ENCODE peak calls at places on chromosomes 3 and 15, in ten cellular contexts. U, Z, M, T, J, L, S, C, E and D are unnamed samples.

GRCh38 chr3:106007512-106007911 is 138.7 kb upstream of the CBLB start:
- DNase-seq in Z (no peak), T (no peak), J (no peak), M (no peak), S (no peak), U (no peak), C (no peak), E (no peak), L (no peak), D (no peak)

GRCh38 chr3:79729096-79729495 is 38.7 kb downstream of the ROBO1 start:
- DNase-seq in C (no peak), M (no peak), T (peak), J (no peak), E (peak), Z (no peak), U (no peak), L (no peak), S (no peak), D (no peak)

GRCh38 chr3:156106721-156107373 is 13.5 kb upstream of the KCNAB1 start:
- DNase-seq in T (no peak), Z (no peak), M (no peak), U (no peak), J (no peak), S (no peak), L (no peak), E (no peak), C (no peak), D (no peak)

GRCh38 chr15:40782609-40783227 is 12.9 kb downstream of the C15orf62 start:
- DNase-seq in S (peak), M (no peak), T (peak), C (no peak), L (peak), Z (peak), U (no peak), J (no peak), E (no peak), D (peak)

GRCh38 chr3:172090035-172090434 is 50.7 kb downstream of the FNDC3B start:
- DNase-seq in E (no peak), L (no peak), U (no peak), C (no peak), S (no peak), T (no peak), Z (no peak), M (no peak), J (no peak), D (no peak)

GRCh38 chr3:29850641-29851040 is 569.8 kb downstream of the RBMS3 start:
- DNase-seq in T (no peak), J (no peak), L (no peak), S (no peak), C (no peak), Z (no peak), U (no peak), E (no peak), M (no peak), D (no peak)

GRCh38 chr3:147493666-147494065 is 84.5 kb downstream of the ZIC1 start:
- DNase-seq in L (no peak), E (no peak), M (no peak), U (no peak), S (no peak), J (no peak), T (no peak), C (no peak), Z (no peak), D (no peak)

GRCh38 chr3:11389570-11390268 is 117.5 kb downstream of the ATG7 start:
- DNase-seq in S (no peak), T (no peak), E (no peak), Z (no peak), M (no peak), U (no peak), J (no peak), L (no peak), C (no peak), D (no peak)

GRCh38 chr3:133490468-133491351 is 82.8 kb upstream of the CDV3 start:
- DNase-seq in L (no peak), E (no peak), S (peak), U (no peak), J (no peak), C (no peak), M (no peak), Z (peak), T (no peak), D (no peak)

GRCh38 chr3:111715911-111716523 is 120.9 kb upstream of the ZBED2 start:
- DNase-seq in M (no peak), Z (peak), T (no peak), S (peak), C (no peak), L (no peak), U (no peak), J (peak), E (peak), D (peak)

GRCh38 chr3:111717601-111718000 is 122.5 kb upstream of the ZBED2 start:
- DNase-seq in J (peak), Z (peak), C (peak), E (peak), U (peak), T (no peak), S (peak), M (peak), L (peak), D (peak)

GRCh38 chr3:111713833-111714232 is 118.7 kb upstream of the ZBED2 start:
- DNase-seq in L (no peak), U (no peak), M (no peak), S (no peak), Z (no peak), T (no peak), E (no peak), C (no peak), J (no peak), D (no peak)

GRCh38 chr3:111712294-111713180 is 117.4 kb upstream of the ZBED2 start:
- DNase-seq in Z (peak), T (peak), S (no peak), U (no peak), E (no peak), M (no peak), C (no peak), L (no peak), J (no peak), D (no peak)

DNA sequence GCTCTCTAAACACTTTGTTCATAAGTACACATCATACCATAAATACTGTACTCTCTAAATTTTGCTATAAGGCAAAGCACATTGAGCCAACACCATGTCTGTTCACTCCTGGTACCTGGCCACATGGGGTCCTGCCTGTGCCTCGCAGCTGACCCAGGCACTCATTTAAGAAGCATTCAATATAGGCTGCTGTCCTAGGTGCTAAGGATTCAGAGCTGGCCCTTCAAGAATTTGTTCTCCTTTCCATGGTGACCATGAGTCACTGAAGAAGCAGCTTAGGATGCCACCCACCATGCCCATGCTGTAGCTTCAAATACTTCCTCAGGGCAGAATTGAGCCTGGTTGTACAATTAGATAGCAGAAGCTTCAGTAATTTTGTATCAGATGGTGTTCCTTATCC is 119.2 kb upstream of the ZBED2 start:
- DNase-seq in M (no peak), J (no peak), E (no peak), S (no peak), L (no peak), Z (no peak), C (no peak), U (no peak), T (no peak), D (no peak)
- TF ChIP-seq CTCF in M (no peak), J (no peak), E (peak), S (no peak), L (no peak), Z (no peak), C (no peak), U (no peak), T (no peak), D (no peak)

DNA sequence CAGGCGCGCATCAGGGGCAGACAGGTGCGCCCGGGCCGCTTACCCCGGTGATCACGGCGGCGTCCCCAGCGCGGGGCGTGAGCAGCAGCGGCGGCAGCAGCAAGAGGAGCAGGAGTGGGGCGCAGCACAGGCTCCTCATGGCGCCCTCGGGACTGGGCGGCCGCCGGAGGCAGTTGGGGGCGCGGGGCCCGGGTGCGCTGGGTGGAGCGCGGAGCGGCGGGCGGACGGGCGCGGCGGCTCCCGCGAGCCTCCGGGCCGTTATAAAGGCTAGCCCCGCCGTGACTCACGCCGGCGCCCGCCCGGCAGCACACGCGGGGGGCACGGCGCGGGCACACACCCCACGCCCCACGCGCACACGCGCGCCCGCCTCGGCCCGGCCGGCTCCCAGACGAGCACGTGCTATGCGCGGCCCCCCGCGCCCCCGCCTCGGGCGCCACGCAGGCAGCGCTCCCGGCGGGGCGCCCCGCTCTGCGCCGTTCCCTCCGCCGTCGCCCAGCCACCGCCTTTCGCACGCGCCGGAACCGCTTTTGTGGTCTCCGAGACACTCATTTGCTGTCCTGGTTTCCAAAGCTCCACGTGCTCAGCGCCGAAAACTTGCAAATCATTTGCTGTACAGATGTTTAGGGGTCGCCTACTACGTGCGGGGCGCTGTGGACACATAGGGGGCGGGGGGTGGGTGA is at the start of gene PROK2:
- DNase-seq in U (no peak), J (no peak), Z (no peak), T (peak), C (no peak), L (no peak), E (no peak), M (no peak), S (no peak), D (no peak)
- H3K4me3 ChIP-seq in U (peak), J (peak), Z (no peak), T (no peak), C (peak), L (peak), E (no peak), M (peak), S (peak), D (peak)

GRCh38 chr15:31401282-31401681 is 74.6 kb downstream of the KLF13 start:
- DNase-seq in M (no peak), L (no peak), C (no peak), T (peak), S (no peak), J (no peak), Z (no peak), U (no peak), E (no peak), D (no peak)

GRCh38 chr15:31399544-31400171 is 73.0 kb downstream of the KLF13 start:
- DNase-seq in T (peak), M (no peak), S (no peak), J (peak), U (no peak), Z (no peak), E (peak), C (no peak), L (no peak), D (no peak)

GRCh38 chr15:31402003-31402402 is 75.4 kb downstream of the KLF13 start:
- DNase-seq in M (no peak), Z (no peak), J (no peak), S (no peak), U (no peak), L (no peak), C (no peak), E (no peak), T (no peak), D (no peak)

GRCh38 chr15:31398677-31399260 is 72.1 kb downstream of the KLF13 start:
- DNase-seq in L (no peak), S (peak), C (no peak), J (peak), U (no peak), M (no peak), Z (no peak), T (no peak), E (no peak), D (no peak)

DNA sequence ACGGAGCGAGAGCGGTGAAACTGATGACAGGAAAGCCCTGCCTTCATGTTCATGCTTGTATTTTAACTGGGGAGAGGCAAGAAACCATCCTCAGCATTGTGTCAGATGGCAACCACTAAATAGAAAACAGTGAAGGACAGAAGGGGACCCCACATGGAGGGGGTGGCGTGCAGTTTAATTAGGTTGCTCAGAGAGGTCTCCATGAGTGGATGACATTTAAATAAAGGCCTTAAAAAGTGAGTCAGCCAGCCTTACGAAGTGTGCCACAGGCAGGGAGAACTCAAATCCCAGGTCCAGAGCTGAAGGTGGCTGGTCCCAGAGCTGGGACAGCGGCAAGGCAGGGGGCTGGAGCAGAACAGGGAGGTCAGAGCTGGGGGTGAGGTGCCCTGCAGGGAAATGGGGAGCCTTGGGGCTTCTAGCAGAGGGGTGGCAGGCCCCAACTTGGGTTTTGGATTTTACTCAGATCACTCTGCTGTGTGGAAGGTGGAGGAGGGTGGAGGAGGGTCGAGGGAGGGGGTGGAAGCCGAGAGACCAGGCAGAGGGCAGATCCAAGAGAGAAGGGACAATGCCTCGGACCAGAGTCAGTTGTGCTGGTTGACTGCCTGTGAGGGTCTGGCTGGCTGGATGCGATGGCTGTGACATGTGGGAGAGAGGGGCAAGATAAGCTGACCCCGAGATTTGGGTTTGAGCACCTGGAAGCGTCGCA is 73.7 kb downstream of the KLF13 start:
- DNase-seq in M (no peak), J (peak), S (no peak), Z (no peak), C (no peak), T (no peak), L (no peak), E (no peak), U (no peak), D (no peak)
- H3K27ac ChIP-seq in M (no peak), J (no peak), S (no peak), Z (no peak), C (peak), T (no peak), L (no peak), E (no peak), U (no peak), D (peak)

GRCh38 chr3:154095832-154096421 is 25.3 kb upstream of the ARHGEF26 start:
- DNase-seq in S (no peak), E (peak), T (no peak), U (no peak), M (no peak), L (no peak), Z (no peak), J (no peak), C (no peak), D (no peak)
- TF ChIP-seq CTCF in S (peak), E (peak), T (peak), U (no peak), M (no peak), L (peak), Z (peak), J (peak), C (peak), D (peak)

DNA sequence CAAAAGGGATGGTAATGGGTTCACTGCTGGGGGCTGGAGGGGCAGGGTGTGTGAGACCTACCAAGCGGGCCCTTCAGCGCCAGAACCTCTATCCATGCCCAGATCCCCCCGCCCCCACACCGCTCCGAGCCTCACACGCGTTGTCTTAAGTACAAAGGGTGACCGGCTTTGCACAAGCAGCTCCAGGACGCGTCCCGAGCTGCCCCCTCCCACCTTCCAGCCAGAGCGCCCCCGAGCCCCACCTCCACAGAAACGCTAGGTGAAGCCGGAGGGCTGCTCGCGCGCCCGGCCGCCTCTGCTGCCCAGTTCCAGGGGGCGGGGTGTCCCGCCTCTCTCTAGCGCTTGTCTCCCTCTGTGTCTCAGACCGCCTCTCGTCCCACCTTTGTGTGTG is 1.2 kb downstream of the WNT7A start:
- DNase-seq in E (no peak), S (no peak), M (no peak), Z (no peak), J (no peak), L (no peak), C (no peak), T (no peak), U (no peak), D (no peak)
- H3K4me3 ChIP-seq in E (no peak), S (no peak), M (no peak), Z (no peak), J (peak), L (peak), C (peak), T (no peak), U (peak), D (peak)

DNA sequence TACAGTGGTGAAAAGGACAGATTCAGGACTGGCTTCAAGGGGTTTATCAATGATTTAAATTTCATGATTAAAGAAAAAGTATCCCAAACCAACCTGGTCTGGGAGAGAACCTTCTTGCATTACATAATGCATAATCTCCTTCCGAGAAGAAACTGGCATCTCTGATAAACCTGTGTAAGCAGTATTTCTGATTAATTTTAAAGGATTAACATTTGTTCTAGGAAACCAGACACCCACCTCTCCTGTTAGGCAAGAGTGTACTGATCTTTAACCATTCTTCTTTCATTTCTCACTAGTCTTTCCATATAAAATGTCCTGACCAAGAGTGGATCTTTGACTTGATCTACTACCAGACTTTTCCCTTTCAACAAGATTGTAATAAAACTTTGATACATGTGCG is 22.8 kb upstream of the PPP4R2 start:
- DNase-seq in M (no peak), U (no peak), T (no peak), E (no peak), C (no peak), L (no peak), S (no peak), Z (no peak), J (no peak), D (no peak)
- H3K27ac ChIP-seq in M (no peak), U (no peak), T (no peak), E (no peak), C (no peak), L (no peak), S (no peak), Z (no peak), J (no peak), D (no peak)

GRCh38 chr3:109278546-109278945 is 37.8 kb downstream of the DPPA2 start:
- DNase-seq in L (no peak), E (no peak), T (no peak), C (no peak), U (no peak), J (no peak), M (no peak), Z (no peak), S (no peak), D (no peak)

GRCh38 chr3:109275702-109276293 is 40.5 kb downstream of the DPPA2 start:
- DNase-seq in L (no peak), M (no peak), S (peak), Z (no peak), J (no peak), E (peak), U (no peak), T (no peak), C (no peak), D (no peak)

GRCh38 chr3:109284071-109284470 is 32.2 kb downstream of the DPPA2 start:
- DNase-seq in J (no peak), S (no peak), L (no peak), T (no peak), Z (no peak), M (no peak), C (no peak), U (no peak), E (no peak), D (no peak)

GRCh38 chr3:109278141-109278540 is 38.2 kb downstream of the DPPA2 start:
- DNase-seq in J (no peak), C (no peak), S (no peak), Z (no peak), E (no peak), M (no peak), U (no peak), T (no peak), L (no peak), D (no peak)
- TF ChIP-seq CTCF in J (no peak), C (no peak), S (no peak), Z (no peak), E (no peak), M (no peak), U (no peak), T (no peak), L (no peak), D (no peak)

DNA sequence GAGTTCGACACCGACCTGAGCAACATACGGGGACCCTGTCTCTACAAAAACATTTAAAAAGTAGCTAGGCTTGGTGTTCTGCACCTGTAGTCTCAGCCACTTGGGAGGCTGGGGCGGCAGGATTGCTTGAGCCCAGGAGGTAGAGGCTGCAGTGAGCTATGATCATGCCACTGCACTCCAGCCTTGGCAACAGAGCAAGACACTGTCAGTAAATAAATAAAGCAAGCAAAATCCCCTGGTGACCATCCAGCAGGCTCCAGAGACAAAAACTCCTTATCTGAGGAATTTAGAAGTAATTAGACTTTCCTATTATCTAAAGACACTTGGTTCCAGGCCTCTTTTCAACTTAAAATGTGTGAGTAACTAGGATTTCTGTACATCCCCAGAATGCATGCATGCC is 29.6 kb upstream of the ZNF774 start:
- DNase-seq in L (no peak), S (no peak), U (no peak), Z (no peak), E (no peak), T (no peak), J (no peak), C (peak), M (no peak), D (no peak)
- H3K4me3 ChIP-seq in L (no peak), S (no peak), U (no peak), Z (no peak), E (no peak), T (no peak), J (no peak), C (no peak), M (no peak), D (no peak)

DNA sequence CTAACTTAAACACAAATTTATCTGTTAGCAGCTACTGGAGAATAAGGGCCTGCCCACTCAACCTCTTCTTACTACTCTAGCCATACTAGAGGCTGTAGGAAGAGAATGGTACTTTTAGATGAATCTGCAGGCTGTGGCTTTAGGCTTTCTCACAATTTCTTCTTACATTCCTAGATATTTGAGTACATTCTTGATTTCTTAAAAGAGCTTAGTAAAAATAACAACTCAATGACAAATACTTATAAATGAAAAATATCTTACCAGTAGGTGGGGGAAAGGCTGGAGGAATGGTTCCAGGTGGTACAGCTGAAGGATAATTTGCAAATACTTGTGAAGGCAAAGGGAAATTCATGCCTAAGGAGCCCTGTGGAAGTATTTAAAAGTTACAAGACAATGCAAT is 92.9 kb upstream of the GK5 start:
- DNase-seq in S (no peak), U (no peak), Z (no peak), J (no peak), T (no peak), E (peak), M (no peak), C (no peak), L (no peak), D (no peak)
- H3K27ac ChIP-seq in S (no peak), U (no peak), Z (no peak), J (no peak), T (no peak), E (peak), M (no peak), C (no peak), L (no peak), D (no peak)